ENCODE peak calls at places on chromosomes 16 and 17, in six cellular contexts. One of them, this sample, is unnamed. For H3K4me1, the result is how much of the 10 kb centered on the place peaks cover.

GRCh38 chr17:17904171-17905035 is 67.6 kb upstream of the SREBF1 start:
- DNase-seq in adrenal gland: no peak
- DNase-seq in transverse colon: no peak
- DNase-seq in heart left ventricle: no peak
- DNase-seq in A549: no peak
- DNase-seq in gastrocnemius medialis: no peak
- DNase-seq in this sample: no peak

GRCh38 chr17:40598928-40599627 is 33.8 kb upstream of the CCR7 start:
- DNase-seq in adrenal gland: peak
- DNase-seq in transverse colon: peak
- DNase-seq in heart left ventricle: no peak
- DNase-seq in A549: no peak
- DNase-seq in gastrocnemius medialis: no peak
- DNase-seq in this sample: peak

GRCh38 chr17:39809221-39809620 is 54.9 kb downstream of the IKZF3 start:
- DNase-seq in adrenal gland: no peak
- DNase-seq in transverse colon: no peak
- DNase-seq in heart left ventricle: no peak
- DNase-seq in A549: no peak
- DNase-seq in gastrocnemius medialis: no peak
- DNase-seq in this sample: no peak

GRCh38 chr17:28599311-28600184 is 723 bp upstream of the SPAG5 start:
- DNase-seq in adrenal gland: peak
- DNase-seq in transverse colon: peak
- DNase-seq in heart left ventricle: peak
- DNase-seq in A549: peak
- DNase-seq in gastrocnemius medialis: no peak
- DNase-seq in this sample: peak

GRCh38 chr17:41199421-41200098 is 9.9 kb downstream of the KRTAP9-1 start:
- DNase-seq in adrenal gland: no peak
- DNase-seq in transverse colon: peak
- DNase-seq in heart left ventricle: no peak
- DNase-seq in A549: no peak
- DNase-seq in gastrocnemius medialis: no peak
- DNase-seq in this sample: no peak

GRCh38 chr16:49890876-49891275 is 35.0 kb upstream of the ZNF423 start:
- DNase-seq in adrenal gland: no peak
- DNase-seq in transverse colon: peak
- DNase-seq in heart left ventricle: no peak
- DNase-seq in A549: peak
- DNase-seq in gastrocnemius medialis: no peak
- DNase-seq in this sample: no peak

GRCh38 chr16:4477966-4478365 is 1.8 kb downstream of the HMOX2 start:
- DNase-seq in adrenal gland: no peak
- DNase-seq in transverse colon: no peak
- DNase-seq in heart left ventricle: no peak
- DNase-seq in A549: no peak
- DNase-seq in gastrocnemius medialis: no peak
- DNase-seq in this sample: no peak

GRCh38 chr16:89827383-89828198 is 684 bp upstream of the SPIRE2 start:
- DNase-seq in adrenal gland: peak
- DNase-seq in transverse colon: peak
- DNase-seq in heart left ventricle: peak
- DNase-seq in A549: peak
- DNase-seq in gastrocnemius medialis: no peak
- DNase-seq in this sample: no peak

GRCh38 chr17:74865504-74866197 is 6.0 kb upstream of the GRIN2C start:
- DNase-seq in adrenal gland: no peak
- DNase-seq in transverse colon: no peak
- DNase-seq in heart left ventricle: no peak
- DNase-seq in A549: no peak
- DNase-seq in gastrocnemius medialis: no peak
- DNase-seq in this sample: no peak

GRCh38 chr16:24516900-24517669 is 22.3 kb upstream of the RBBP6 start:
- DNase-seq in adrenal gland: peak
- DNase-seq in transverse colon: peak
- DNase-seq in heart left ventricle: peak
- DNase-seq in A549: peak
- DNase-seq in gastrocnemius medialis: peak
- DNase-seq in this sample: peak

GRCh38 chr17:17060001-17060929 is 18.0 kb downstream of the MPRIP start:
- DNase-seq in adrenal gland: peak
- DNase-seq in transverse colon: no peak
- DNase-seq in heart left ventricle: peak
- DNase-seq in A549: no peak
- DNase-seq in gastrocnemius medialis: no peak
- DNase-seq in this sample: peak

GRCh38 chr16:87086575-87086974 is 230.6 kb downstream of the C16orf95 start:
- DNase-seq in adrenal gland: no peak
- DNase-seq in transverse colon: no peak
- DNase-seq in heart left ventricle: no peak
- DNase-seq in A549: no peak
- DNase-seq in gastrocnemius medialis: no peak
- DNase-seq in this sample: no peak

GRCh38 chr16:50902457-50902856 is 160.6 kb downstream of the CYLD start:
- DNase-seq in adrenal gland: no peak
- DNase-seq in transverse colon: no peak
- DNase-seq in heart left ventricle: no peak
- DNase-seq in A549: no peak
- DNase-seq in gastrocnemius medialis: no peak
- DNase-seq in this sample: no peak

GRCh38 chr16:1791943-1792812 is 1.3 kb downstream of the IGFALS start:
- DNase-seq in adrenal gland: no peak
- DNase-seq in transverse colon: no peak
- DNase-seq in heart left ventricle: peak
- DNase-seq in A549: no peak
- DNase-seq in gastrocnemius medialis: no peak
- DNase-seq in this sample: no peak

GRCh38 chr16:57084996-57085395 is 7.4 kb upstream of the CPNE2 start:
- DNase-seq in adrenal gland: no peak
- DNase-seq in transverse colon: no peak
- DNase-seq in heart left ventricle: no peak
- DNase-seq in A549: no peak
- DNase-seq in gastrocnemius medialis: no peak
- DNase-seq in this sample: no peak

GRCh38 chr17:39939031-39939430 is 11.5 kb downstream of the LRRC3C start:
- DNase-seq in adrenal gland: no peak
- DNase-seq in transverse colon: no peak
- DNase-seq in heart left ventricle: no peak
- DNase-seq in A549: no peak
- DNase-seq in gastrocnemius medialis: no peak
- DNase-seq in this sample: no peak

GRCh38 chr17:60110586-60110985 is 31.9 kb upstream of the HEATR6 start:
- DNase-seq in adrenal gland: no peak
- DNase-seq in transverse colon: no peak
- DNase-seq in heart left ventricle: no peak
- DNase-seq in A549: no peak
- DNase-seq in gastrocnemius medialis: no peak
- DNase-seq in this sample: no peak

GRCh38 chr17:58710948-58711552 is 18.6 kb downstream of the RAD51C start:
- DNase-seq in adrenal gland: peak
- DNase-seq in transverse colon: peak
- DNase-seq in heart left ventricle: no peak
- DNase-seq in A549: peak
- DNase-seq in gastrocnemius medialis: no peak
- DNase-seq in this sample: no peak

GRCh38 chr17:64786337-64786736 is 124.2 kb upstream of the SMURF2 start:
- DNase-seq in adrenal gland: no peak
- DNase-seq in transverse colon: peak
- DNase-seq in heart left ventricle: no peak
- DNase-seq in A549: no peak
- DNase-seq in gastrocnemius medialis: no peak
- DNase-seq in this sample: peak

GRCh38 chr17:42720996-42721583 is 23.8 kb downstream of the EZH1 start:
- DNase-seq in adrenal gland: no peak
- DNase-seq in transverse colon: no peak
- DNase-seq in heart left ventricle: no peak
- DNase-seq in A549: peak
- DNase-seq in gastrocnemius medialis: no peak
- DNase-seq in this sample: no peak

GRCh38 chr16:26599786-26600107 is 467.0 kb upstream of the C16orf82 start:
- DNase-seq in adrenal gland: no peak
- DNase-seq in transverse colon: no peak
- DNase-seq in heart left ventricle: no peak
- DNase-seq in A549: no peak
- DNase-seq in gastrocnemius medialis: no peak
- DNase-seq in this sample: no peak

GRCh38 chr17:71765437-71765836 is 355.4 kb upstream of the SOX9 start:
- DNase-seq in adrenal gland: no peak
- DNase-seq in transverse colon: peak
- DNase-seq in heart left ventricle: no peak
- DNase-seq in A549: no peak
- DNase-seq in gastrocnemius medialis: no peak
- DNase-seq in this sample: no peak

GRCh38 chr17:19928299-19928698 is 49.3 kb downstream of the AKAP10 start:
- DNase-seq in adrenal gland: no peak
- DNase-seq in transverse colon: no peak
- DNase-seq in heart left ventricle: no peak
- DNase-seq in A549: no peak
- DNase-seq in gastrocnemius medialis: no peak
- DNase-seq in this sample: no peak

GRCh38 chr17:76088868-76089576 is 10.0 kb downstream of the ZACN start:
- DNase-seq in adrenal gland: no peak
- DNase-seq in transverse colon: no peak
- DNase-seq in heart left ventricle: no peak
- DNase-seq in A549: no peak
- DNase-seq in gastrocnemius medialis: no peak
- DNase-seq in this sample: no peak

GRCh38 chr17:75163074-75163473 is 8.8 kb upstream of the JPT1 start:
- DNase-seq in adrenal gland: no peak
- DNase-seq in transverse colon: no peak
- DNase-seq in heart left ventricle: no peak
- DNase-seq in A549: no peak
- DNase-seq in gastrocnemius medialis: no peak
- DNase-seq in this sample: no peak

GRCh38 chr16:87076950-87077749 is 240.0 kb downstream of the C16orf95 start:
- DNase-seq in adrenal gland: peak
- DNase-seq in transverse colon: peak
- DNase-seq in heart left ventricle: peak
- DNase-seq in A549: peak
- DNase-seq in gastrocnemius medialis: no peak
- DNase-seq in this sample: no peak

GRCh38 chr16:5982979-5983378 is 885.4 kb upstream of the EEF2KMT start:
- DNase-seq in adrenal gland: no peak
- DNase-seq in transverse colon: no peak
- DNase-seq in heart left ventricle: no peak
- DNase-seq in A549: no peak
- DNase-seq in gastrocnemius medialis: no peak
- DNase-seq in this sample: no peak

GRCh38 chr17:48101012-48101720 is at the start of gene CBX1:
- DNase-seq in adrenal gland: peak
- DNase-seq in transverse colon: peak
- DNase-seq in heart left ventricle: peak
- DNase-seq in A549: peak
- DNase-seq in gastrocnemius medialis: peak
- DNase-seq in this sample: peak

GRCh38 chr16:59543641-59544040 is 809.5 kb upstream of the GOT2 start:
- DNase-seq in adrenal gland: no peak
- DNase-seq in transverse colon: no peak
- DNase-seq in heart left ventricle: no peak
- DNase-seq in A549: no peak
- DNase-seq in gastrocnemius medialis: no peak
- DNase-seq in this sample: no peak

GRCh38 chr17:5510776-5511175 is 24.4 kb downstream of the MIS12 start:
- DNase-seq in adrenal gland: peak
- DNase-seq in transverse colon: no peak
- DNase-seq in heart left ventricle: no peak
- DNase-seq in A549: no peak
- DNase-seq in gastrocnemius medialis: no peak
- DNase-seq in this sample: no peak
- H3K27ac ChIP-seq in adrenal gland: no peak
- H3K27ac ChIP-seq in transverse colon: no peak
- H3K27ac ChIP-seq in heart left ventricle: no peak
- H3K27ac ChIP-seq in A549: no peak
- H3K27ac ChIP-seq in gastrocnemius medialis: no peak
- H3K27ac ChIP-seq in this sample: peak

GRCh38 chr16:23504453-23505179 is 5.7 kb downstream of the GGA2 start:
- DNase-seq in adrenal gland: peak
- DNase-seq in transverse colon: peak
- DNase-seq in heart left ventricle: peak
- DNase-seq in A549: peak
- DNase-seq in gastrocnemius medialis: peak
- DNase-seq in this sample: peak
- H3K4me1 ChIP-seq in adrenal gland: half or more
- H3K4me1 ChIP-seq in transverse colon: under half
- H3K4me1 ChIP-seq in heart left ventricle: under half
- H3K4me1 ChIP-seq in A549: under half
- H3K4me1 ChIP-seq in gastrocnemius medialis: under half
- H3K4me1 ChIP-seq in this sample: under half

GRCh38 chr17:78384479-78385175 is 6.2 kb downstream of the PGS1 start:
- DNase-seq in adrenal gland: no peak
- DNase-seq in transverse colon: no peak
- DNase-seq in heart left ventricle: no peak
- DNase-seq in A549: no peak
- DNase-seq in gastrocnemius medialis: no peak
- DNase-seq in this sample: no peak
- TF ChIP-seq POLR2A in adrenal gland: no peak
- TF ChIP-seq POLR2A in transverse colon: no peak
- TF ChIP-seq POLR2A in heart left ventricle: no peak
- TF ChIP-seq POLR2A in A549: no peak
- TF ChIP-seq POLR2A in gastrocnemius medialis: no peak
- TF ChIP-seq POLR2A in this sample: no peak

GRCh38 chr16:30377812-30378235 is 3.2 kb downstream of the MYL11 start:
- DNase-seq in adrenal gland: peak
- DNase-seq in transverse colon: peak
- DNase-seq in heart left ventricle: peak
- DNase-seq in A549: peak
- DNase-seq in gastrocnemius medialis: peak
- DNase-seq in this sample: peak

GRCh38 chr16:30377050-30377811 is 2.6 kb downstream of the MYL11 start:
- DNase-seq in adrenal gland: no peak
- DNase-seq in transverse colon: no peak
- DNase-seq in heart left ventricle: no peak
- DNase-seq in A549: no peak
- DNase-seq in gastrocnemius medialis: no peak
- DNase-seq in this sample: no peak

GRCh38 chr16:30374538-30374937 is at the start of gene MYL11:
- DNase-seq in adrenal gland: no peak
- DNase-seq in transverse colon: no peak
- DNase-seq in heart left ventricle: no peak
- DNase-seq in A549: no peak
- DNase-seq in gastrocnemius medialis: no peak
- DNase-seq in this sample: no peak

GRCh38 chr16:30375830-30376229 is 1.2 kb downstream of the MYL11 start:
- DNase-seq in adrenal gland: no peak
- DNase-seq in transverse colon: no peak
- DNase-seq in heart left ventricle: no peak
- DNase-seq in A549: no peak
- DNase-seq in gastrocnemius medialis: no peak
- DNase-seq in this sample: no peak

DNA sequence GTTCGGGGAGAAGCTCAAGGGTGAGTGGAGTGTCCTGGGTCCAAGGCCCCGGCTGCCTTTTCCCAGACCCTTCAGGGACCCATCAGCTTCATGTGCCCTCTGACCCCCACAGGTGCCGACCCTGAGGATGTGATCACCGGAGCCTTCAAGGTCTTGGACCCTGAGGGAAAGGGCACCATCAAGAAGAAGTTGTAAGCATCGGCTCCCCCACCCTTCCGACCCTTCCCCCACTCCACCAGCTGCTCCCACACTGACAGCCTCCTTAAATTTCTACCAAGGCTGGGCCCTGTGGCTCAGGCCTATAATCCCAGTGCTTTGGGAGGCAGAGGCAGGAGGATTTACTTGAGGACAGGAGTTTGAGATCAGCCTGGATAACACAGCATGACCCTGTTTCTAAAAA is 1.9 kb downstream of the MYL11 start:
- DNase-seq in adrenal gland: no peak
- DNase-seq in transverse colon: no peak
- DNase-seq in heart left ventricle: no peak
- DNase-seq in A549: no peak
- DNase-seq in gastrocnemius medialis: no peak
- DNase-seq in this sample: no peak
- H3K27ac ChIP-seq in adrenal gland: no peak
- H3K27ac ChIP-seq in transverse colon: peak
- H3K27ac ChIP-seq in heart left ventricle: no peak
- H3K27ac ChIP-seq in A549: peak
- H3K27ac ChIP-seq in gastrocnemius medialis: peak
- H3K27ac ChIP-seq in this sample: peak

This sample was measured in uterus.